ENCODE peak calls at places on chromosomes 16 and 17, in six cellular contexts. One of them, this sample, is unnamed.

GRCh38 chr16:57343131-57343731 is 15.4 kb upstream of the CCL22 start:
- DNase-seq in thyroid gland: no peak
- DNase-seq in neural crest cell: no peak
- DNase-seq in prostate gland: no peak
- DNase-seq in GM13976: no peak
- DNase-seq in transverse colon: no peak
- DNase-seq in this sample: no peak

GRCh38 chr16:19751478-19751877 is 33.4 kb downstream of the IQCK start:
- DNase-seq in prostate gland: no peak
- DNase-seq in GM13976: no peak
- DNase-seq in neural crest cell: no peak
- DNase-seq in transverse colon: no peak
- DNase-seq in thyroid gland: no peak
- DNase-seq in this sample: no peak

GRCh38 chr16:19128454-19129210 is 14.9 kb downstream of the ITPRIPL2 start:
- DNase-seq in neural crest cell: no peak
- DNase-seq in transverse colon: no peak
- DNase-seq in prostate gland: no peak
- DNase-seq in GM13976: no peak
- DNase-seq in thyroid gland: no peak
- DNase-seq in this sample: no peak

GRCh38 chr16:74747716-74748041 is 26.9 kb downstream of the FA2H start:
- DNase-seq in GM13976: no peak
- DNase-seq in neural crest cell: no peak
- DNase-seq in transverse colon: no peak
- DNase-seq in prostate gland: no peak
- DNase-seq in thyroid gland: no peak
- DNase-seq in this sample: no peak

GRCh38 chr17:48429638-48430586 is at the start of gene SKAP1:
- DNase-seq in transverse colon: peak
- DNase-seq in thyroid gland: peak
- DNase-seq in GM13976: peak
- DNase-seq in neural crest cell: no peak
- DNase-seq in prostate gland: no peak
- DNase-seq in this sample: no peak

GRCh38 chr16:48137822-48138221 is 18.0 kb downstream of the ABCC12 start:
- DNase-seq in thyroid gland: no peak
- DNase-seq in neural crest cell: no peak
- DNase-seq in transverse colon: no peak
- DNase-seq in prostate gland: no peak
- DNase-seq in GM13976: no peak
- DNase-seq in this sample: no peak

GRCh38 chr16:57601801-57602478 is 26.5 kb upstream of the ADGRG1 start:
- DNase-seq in thyroid gland: no peak
- DNase-seq in GM13976: peak
- DNase-seq in transverse colon: no peak
- DNase-seq in prostate gland: no peak
- DNase-seq in neural crest cell: no peak
- DNase-seq in this sample: no peak

GRCh38 chr16:25140459-25140858 is 28.9 kb downstream of the LCMT1 start:
- DNase-seq in neural crest cell: no peak
- DNase-seq in prostate gland: no peak
- DNase-seq in GM13976: no peak
- DNase-seq in thyroid gland: no peak
- DNase-seq in transverse colon: no peak
- DNase-seq in this sample: no peak

GRCh38 chr16:79600636-79601091 is at the start of gene MAF:
- DNase-seq in thyroid gland: peak
- DNase-seq in GM13976: peak
- DNase-seq in transverse colon: peak
- DNase-seq in prostate gland: peak
- DNase-seq in neural crest cell: peak
- DNase-seq in this sample: peak

DNA sequence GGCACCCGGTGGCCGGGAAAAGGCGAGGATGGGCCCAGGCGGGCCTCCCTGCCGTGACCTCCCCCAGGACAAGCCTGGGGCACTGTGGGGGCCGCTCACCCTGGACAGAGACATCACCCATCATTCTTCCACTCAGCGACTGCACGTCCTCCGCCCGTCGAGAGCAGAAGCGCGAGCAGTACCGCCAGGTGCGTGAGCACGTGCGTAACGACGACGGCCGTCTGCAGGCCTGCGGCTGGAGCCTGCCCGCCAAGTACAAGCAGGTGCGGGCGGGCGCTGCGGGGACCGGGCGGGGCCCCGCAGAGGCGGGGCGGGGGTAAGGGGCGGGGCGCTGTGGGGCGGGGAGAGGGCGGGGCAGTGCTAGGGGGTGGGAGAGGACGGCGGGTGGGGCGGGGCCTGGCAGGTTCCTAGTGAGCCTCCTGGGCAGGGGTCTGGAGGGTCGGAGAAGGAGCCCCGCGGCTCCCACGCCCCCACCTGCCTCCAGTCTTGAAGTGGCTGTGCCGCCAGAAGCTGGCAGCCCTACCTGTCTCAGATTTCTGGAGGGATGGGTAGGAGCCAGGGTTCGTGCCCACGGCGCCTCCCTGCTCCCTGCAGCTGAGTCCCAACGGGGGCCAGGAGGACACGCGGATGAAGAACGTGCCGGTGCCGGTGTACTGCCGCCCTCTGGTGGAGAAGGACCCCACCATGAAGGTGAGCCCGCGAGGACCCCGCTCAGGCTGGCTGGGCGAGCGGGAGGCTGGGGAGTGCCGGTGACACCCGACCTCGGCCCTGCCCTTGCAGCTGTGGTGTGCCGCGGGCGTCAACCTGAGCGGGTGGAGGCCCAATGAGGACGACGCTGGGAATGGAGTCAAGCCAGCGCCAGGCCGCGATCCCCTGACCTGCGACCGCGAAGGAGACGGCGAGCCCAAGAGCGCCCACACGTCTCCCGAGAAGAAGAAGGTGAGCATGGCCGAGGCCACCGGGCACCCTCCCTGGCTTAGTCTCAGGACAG is 7.5 kb downstream of the NME3 start:
- DNase-seq in prostate gland: no peak
- DNase-seq in transverse colon: no peak
- DNase-seq in thyroid gland: no peak
- DNase-seq in GM13976: no peak
- DNase-seq in neural crest cell: peak
- DNase-seq in this sample: no peak
- TF ChIP-seq CTCF in prostate gland: no peak
- TF ChIP-seq CTCF in transverse colon: peak
- TF ChIP-seq CTCF in thyroid gland: no peak
- TF ChIP-seq CTCF in GM13976: no peak
- TF ChIP-seq CTCF in neural crest cell: peak
- TF ChIP-seq CTCF in this sample: peak

DNA sequence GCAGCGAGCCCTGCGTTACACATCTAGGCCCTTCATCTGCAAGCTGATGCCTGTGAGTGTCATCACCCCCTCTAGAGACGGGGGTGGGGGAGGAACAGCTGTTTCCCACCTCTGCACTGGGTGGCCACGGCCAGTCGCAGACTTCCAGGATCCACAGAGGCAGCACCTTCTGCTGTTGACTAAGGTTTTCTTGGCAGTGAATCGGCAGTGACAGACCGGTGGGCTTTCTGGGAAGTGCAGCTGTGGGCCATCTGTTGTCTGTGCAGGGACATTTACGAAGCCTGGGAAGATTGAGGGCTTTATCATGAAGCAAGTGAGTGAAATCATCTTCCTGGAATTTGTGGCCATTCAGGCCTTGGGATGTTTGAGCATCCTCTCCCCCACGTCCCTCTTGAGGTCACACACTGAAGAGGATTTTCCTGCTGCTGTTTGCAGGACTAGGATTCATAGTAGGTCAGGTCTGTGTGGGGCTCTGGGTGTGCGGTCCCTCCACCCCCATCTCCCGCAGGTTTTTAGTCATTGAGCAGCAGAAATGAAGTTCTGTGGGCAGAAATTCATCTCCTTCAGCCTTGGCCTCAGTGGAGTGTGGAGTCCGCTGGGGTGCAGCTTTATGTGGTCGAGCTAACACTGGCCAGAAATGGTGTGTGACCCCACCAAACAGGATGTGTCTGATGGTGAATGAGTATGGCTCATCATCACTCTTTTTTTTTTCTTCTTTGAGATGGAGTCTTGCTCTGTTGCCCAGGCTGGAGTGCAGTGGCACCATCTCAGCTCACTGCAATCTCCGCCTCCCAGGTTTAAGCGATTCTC is 12.0 kb downstream of the PGS1 start:
- DNase-seq in thyroid gland: no peak
- DNase-seq in prostate gland: no peak
- DNase-seq in transverse colon: no peak
- DNase-seq in neural crest cell: no peak
- DNase-seq in GM13976: no peak
- DNase-seq in this sample: peak
- TF ChIP-seq CTCF in thyroid gland: no peak
- TF ChIP-seq CTCF in prostate gland: no peak
- TF ChIP-seq CTCF in transverse colon: no peak
- TF ChIP-seq CTCF in neural crest cell: no peak
- TF ChIP-seq CTCF in GM13976: no peak
- TF ChIP-seq CTCF in this sample: peak

GRCh38 chr17:50539762-50540440 is 7.1 kb upstream of the SPATA20 start:
- DNase-seq in transverse colon: peak
- DNase-seq in prostate gland: peak
- DNase-seq in neural crest cell: no peak
- DNase-seq in GM13976: no peak
- DNase-seq in thyroid gland: no peak
- DNase-seq in this sample: no peak

GRCh38 chr17:50540485-50541401 is 6.2 kb upstream of the SPATA20 start:
- DNase-seq in thyroid gland: no peak
- DNase-seq in prostate gland: no peak
- DNase-seq in transverse colon: no peak
- DNase-seq in GM13976: no peak
- DNase-seq in neural crest cell: no peak
- DNase-seq in this sample: no peak

GRCh38 chr17:50541402-50541915 is 5.5 kb upstream of the SPATA20 start:
- DNase-seq in GM13976: no peak
- DNase-seq in transverse colon: no peak
- DNase-seq in neural crest cell: no peak
- DNase-seq in thyroid gland: no peak
- DNase-seq in prostate gland: no peak
- DNase-seq in this sample: no peak

GRCh38 chr17:50542795-50543774 is 3.9 kb upstream of the SPATA20 start:
- DNase-seq in prostate gland: peak
- DNase-seq in GM13976: no peak
- DNase-seq in thyroid gland: no peak
- DNase-seq in neural crest cell: no peak
- DNase-seq in transverse colon: peak
- DNase-seq in this sample: no peak

DNA sequence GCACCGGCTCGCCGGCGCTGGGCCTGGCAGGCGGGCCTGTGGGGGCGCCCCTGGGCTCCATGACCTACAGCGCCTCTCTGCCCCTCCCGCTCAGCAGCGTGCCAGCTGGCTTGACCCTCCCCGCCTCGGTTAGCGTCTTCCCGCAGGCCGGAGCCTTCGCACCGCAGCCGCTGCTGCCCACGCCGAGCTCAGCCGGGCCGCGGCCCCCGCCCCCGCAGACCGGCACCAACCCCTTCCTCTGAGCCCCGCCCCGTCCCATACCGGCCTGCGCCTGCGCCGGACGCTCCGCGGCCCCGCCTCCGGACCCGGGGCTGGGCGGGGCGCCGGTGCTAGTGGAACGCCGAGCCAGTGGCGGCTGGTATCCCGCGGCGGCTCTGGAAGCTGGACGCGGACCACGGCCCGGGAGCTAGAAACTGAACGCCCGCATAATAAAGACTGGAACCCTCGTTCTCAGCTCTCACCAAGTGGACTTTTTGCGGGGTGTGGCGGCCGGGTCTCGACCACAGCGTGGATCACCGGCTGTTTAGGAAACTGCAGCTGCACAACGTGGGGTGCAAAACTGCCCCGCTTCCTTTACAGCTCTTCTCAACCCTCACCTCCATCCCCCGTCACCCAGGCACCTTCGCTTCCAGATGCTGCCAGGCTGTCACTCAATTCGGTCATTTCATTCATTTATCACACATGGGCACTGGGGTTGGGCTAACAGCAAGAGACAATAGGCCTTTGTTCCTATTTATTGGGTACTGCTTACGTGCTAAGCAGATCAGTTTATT is 4.9 kb upstream of the SPATA20 start:
- DNase-seq in GM13976: peak
- DNase-seq in thyroid gland: peak
- DNase-seq in prostate gland: peak
- DNase-seq in neural crest cell: peak
- DNase-seq in transverse colon: peak
- DNase-seq in this sample: no peak
- TF ChIP-seq CTCF in GM13976: peak
- TF ChIP-seq CTCF in thyroid gland: no peak
- TF ChIP-seq CTCF in prostate gland: no peak
- TF ChIP-seq CTCF in neural crest cell: no peak
- TF ChIP-seq CTCF in transverse colon: peak
- TF ChIP-seq CTCF in this sample: peak

DNA sequence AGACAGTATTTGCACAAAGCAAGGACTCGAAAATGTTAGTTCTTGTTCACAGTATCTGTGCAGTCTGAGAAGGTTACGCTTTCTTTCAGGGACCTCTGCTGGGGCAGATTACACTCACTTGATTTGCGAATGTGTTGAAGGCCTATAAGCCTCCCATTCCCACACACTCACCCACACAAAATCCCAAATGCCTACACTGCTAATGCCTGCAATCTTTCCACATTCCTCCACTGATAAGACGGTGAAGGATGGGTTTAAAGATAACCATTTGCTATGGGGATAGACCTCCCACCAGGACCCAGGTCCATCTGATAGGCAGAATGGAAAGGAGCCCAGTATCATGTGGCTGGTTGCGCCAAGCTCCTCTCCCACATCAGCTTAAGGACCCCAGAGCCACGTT is 394.9 kb upstream of the SALL1 start:
- DNase-seq in prostate gland: no peak
- DNase-seq in thyroid gland: no peak
- DNase-seq in transverse colon: no peak
- DNase-seq in neural crest cell: no peak
- DNase-seq in GM13976: no peak
- DNase-seq in this sample: no peak
- TF ChIP-seq CTCF in prostate gland: no peak
- TF ChIP-seq CTCF in thyroid gland: no peak
- TF ChIP-seq CTCF in transverse colon: no peak
- TF ChIP-seq CTCF in neural crest cell: no peak
- TF ChIP-seq CTCF in GM13976: no peak
- TF ChIP-seq CTCF in this sample: no peak

DNA sequence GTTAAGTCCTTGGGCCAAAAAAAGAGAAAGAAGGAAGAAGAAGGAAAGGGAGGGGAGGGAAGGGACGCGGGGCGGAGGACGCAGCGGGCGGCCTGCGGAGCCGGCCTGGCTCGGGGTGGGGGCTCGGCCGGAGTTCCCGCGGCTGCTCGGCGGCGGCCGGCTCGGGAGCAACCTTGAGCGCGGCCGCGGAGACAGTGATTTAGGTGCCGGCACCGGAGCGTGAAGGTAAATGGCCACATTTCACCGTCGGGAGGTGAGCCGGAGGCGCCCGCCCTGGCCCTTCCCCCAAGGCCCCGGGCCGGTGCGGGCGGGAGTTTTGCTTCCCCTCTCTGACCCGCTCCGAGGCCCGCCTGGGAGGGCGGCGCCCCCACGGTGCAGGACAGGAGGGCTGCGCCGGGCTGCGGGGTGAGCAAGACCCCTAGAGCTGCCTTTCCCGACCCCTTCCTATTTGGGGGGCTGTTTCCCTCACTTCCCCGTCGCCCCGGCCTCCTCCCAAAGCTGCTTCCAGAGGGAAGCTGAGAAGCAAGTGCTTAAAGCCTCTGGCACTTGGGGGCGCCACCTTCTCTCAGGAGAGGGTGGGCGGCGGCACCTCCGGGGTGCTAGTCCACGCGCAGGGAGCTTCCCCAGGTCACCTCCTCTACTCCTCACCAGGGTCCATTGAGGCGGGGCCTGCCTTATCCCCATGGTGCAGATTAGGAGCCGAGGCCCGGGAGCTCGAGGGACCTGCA is 56.5 kb downstream of the MRM1 start:
- DNase-seq in thyroid gland: no peak
- DNase-seq in prostate gland: no peak
- DNase-seq in transverse colon: peak
- DNase-seq in GM13976: peak
- DNase-seq in neural crest cell: peak
- DNase-seq in this sample: no peak
- TF ChIP-seq CTCF in thyroid gland: no peak
- TF ChIP-seq CTCF in prostate gland: no peak
- TF ChIP-seq CTCF in transverse colon: peak
- TF ChIP-seq CTCF in GM13976: no peak
- TF ChIP-seq CTCF in neural crest cell: peak
- TF ChIP-seq CTCF in this sample: peak